ENCODE peak calls at places on chromosomes 12 and 14, in nine cellular contexts. U is CD4-positive, CD25-positive, alpha-beta regulatory T cell; Y is CD8-positive, alpha-beta memory T cell; J is neural progenitor cell; O is tibial nerve; D is pancreas; B is dorsolateral prefrontal cortex; I is H9; M is cardiac muscle cell. Q is an unnamed sample.

GRCh38 chr14:104403421-104404220 is 175.9 kb upstream of the C14orf180 start:
- DNase-seq in U (no peak), Y (no peak), J (no peak), O (no peak), D (peak), B (no peak), I (peak), M (no peak), Q (no peak)

GRCh38 chr12:89680409-89680808 is 28.2 kb downstream of the ATP2B1 start:
- DNase-seq in U (no peak), Y (no peak), J (no peak), O (no peak), D (no peak), B (no peak), I (no peak), M (no peak), Q (no peak)

GRCh38 chr14:77243853-77244252 is 27.2 kb downstream of the NGB start:
- DNase-seq in U (no peak), Y (no peak), J (no peak), O (no peak), D (no peak), B (no peak), I (no peak), M (no peak), Q (no peak)

GRCh38 chr14:24443053-24443683 is 592 bp upstream of the SDR39U1 start:
- DNase-seq in U (no peak), Y (no peak), J (no peak), O (no peak), D (no peak), B (no peak), I (no peak), M (no peak), Q (no peak)

GRCh38 chr14:73463411-73463810 is 5.1 kb upstream of the NUMB start:
- DNase-seq in U (no peak), Y (no peak), J (no peak), O (peak), D (no peak), B (no peak), I (no peak), M (peak), Q (peak)

GRCh38 chr12:101117842-101118241 is 92.2 kb downstream of the SLC5A8 start:
- DNase-seq in U (no peak), Y (no peak), J (no peak), O (no peak), D (no peak), B (no peak), I (no peak), M (peak), Q (no peak)

GRCh38 chr14:21083565-21084325 is 13.6 kb downstream of the ARHGEF40 start:
- DNase-seq in U (no peak), Y (no peak), J (no peak), O (no peak), D (no peak), B (no peak), I (no peak), M (no peak), Q (no peak)

GRCh38 chr14:61652526-61653262 is 42.6 kb upstream of the HIF1A start:
- DNase-seq in U (no peak), Y (no peak), J (no peak), O (no peak), D (no peak), B (no peak), I (no peak), M (no peak), Q (no peak)

GRCh38 chr12:21774358-21775129 is at the start of gene KCNJ8:
- DNase-seq in U (peak), Y (no peak), J (peak), O (peak), D (peak), B (no peak), I (peak), M (peak), Q (peak)

GRCh38 chr12:13124661-13125505 is 21.4 kb upstream of the GSG1 start:
- DNase-seq in U (no peak), Y (no peak), J (peak), O (no peak), D (no peak), B (no peak), I (no peak), M (peak), Q (no peak)

GRCh38 chr12:51320695-51321320 is 3.2 kb downstream of the BIN2 start:
- DNase-seq in U (no peak), Y (no peak), J (peak), O (no peak), D (no peak), B (no peak), I (peak), M (peak), Q (no peak)

GRCh38 chr14:52473557-52473956 is 78.7 kb downstream of the TXNDC16 start:
- DNase-seq in U (no peak), Y (no peak), J (peak), O (no peak), D (no peak), B (no peak), I (no peak), M (peak), Q (no peak)

GRCh38 chr14:98130691-98131090 is 1141.3 kb downstream of the BCL11B start:
- DNase-seq in U (no peak), Y (no peak), J (no peak), O (no peak), D (no peak), B (peak), I (no peak), M (no peak), Q (no peak)

GRCh38 chr12:105906545-105906944 is 232.2 kb downstream of the NUAK1 start:
- DNase-seq in U (no peak), Y (no peak), J (no peak), O (no peak), D (no peak), B (no peak), I (no peak), M (peak), Q (no peak)

GRCh38 chr12:82650627-82651337 is 35.9 kb upstream of the TMTC2 start:
- DNase-seq in U (no peak), Y (no peak), J (no peak), O (no peak), D (no peak), B (no peak), I (no peak), M (peak), Q (no peak)

GRCh38 chr12:19434538-19434937 is 4.8 kb upstream of the AEBP2 start:
- DNase-seq in U (no peak), Y (no peak), J (no peak), O (no peak), D (no peak), B (no peak), I (no peak), M (no peak), Q (no peak)

GRCh38 chr12:56469007-56469930 is 891 bp downstream of the SPRYD4 start:
- DNase-seq in U (no peak), Y (no peak), J (no peak), O (no peak), D (peak), B (no peak), I (no peak), M (no peak), Q (no peak)

GRCh38 chr12:121580959-121581680 is at the start of gene KDM2B:
- DNase-seq in U (peak), Y (no peak), J (peak), O (peak), D (no peak), B (peak), I (peak), M (peak), Q (peak)

GRCh38 chr12:6233121-6233971 is 33.1 kb downstream of the CD9 start:
- DNase-seq in U (no peak), Y (no peak), J (no peak), O (no peak), D (no peak), B (no peak), I (no peak), M (no peak), Q (peak)

GRCh38 chr14:101072531-101072930 is 169.0 kb upstream of the RTL1 start:
- DNase-seq in U (no peak), Y (no peak), J (no peak), O (no peak), D (peak), B (peak), I (peak), M (no peak), Q (peak)

GRCh38 chr12:110120878-110121277 is 3.3 kb upstream of the IFT81 start:
- DNase-seq in U (no peak), Y (no peak), J (no peak), O (no peak), D (no peak), B (no peak), I (no peak), M (no peak), Q (no peak)

GRCh38 chr14:33709286-33709685 is 241.6 kb downstream of the EGLN3 start:
- DNase-seq in U (no peak), Y (no peak), J (no peak), O (no peak), D (no peak), B (no peak), I (no peak), M (no peak), Q (no peak)

GRCh38 chr12:58533652-58534051 is 386.7 kb downstream of the LRIG3 start:
- DNase-seq in U (no peak), Y (no peak), J (no peak), O (no peak), D (no peak), B (no peak), I (no peak), M (no peak), Q (no peak)
- H3K27ac ChIP-seq in U (no peak), Y (no peak), J (no peak), O (no peak), D (no peak), B (no peak), I (no peak), M (no peak), Q (no peak)

GRCh38 chr12:130952106-130952505 is 1.6 kb upstream of the ADGRD1 start:
- DNase-seq in U (no peak), Y (no peak), J (no peak), O (no peak), D (no peak), B (no peak), I (no peak), M (no peak), Q (no peak)

GRCh38 chr12:130954544-130954831 is 781 bp downstream of the ADGRD1 start:
- DNase-seq in U (no peak), Y (no peak), J (no peak), O (no peak), D (no peak), B (no peak), I (no peak), M (no peak), Q (no peak)

GRCh38 chr12:130952545-130952954 is 1.2 kb upstream of the ADGRD1 start:
- DNase-seq in U (no peak), Y (no peak), J (no peak), O (no peak), D (no peak), B (no peak), I (no peak), M (no peak), Q (no peak)

GRCh38 chr12:130955238-130955816 is 1.6 kb downstream of the ADGRD1 start:
- DNase-seq in U (no peak), Y (no peak), J (no peak), O (no peak), D (no peak), B (no peak), I (no peak), M (no peak), Q (no peak)

DNA sequence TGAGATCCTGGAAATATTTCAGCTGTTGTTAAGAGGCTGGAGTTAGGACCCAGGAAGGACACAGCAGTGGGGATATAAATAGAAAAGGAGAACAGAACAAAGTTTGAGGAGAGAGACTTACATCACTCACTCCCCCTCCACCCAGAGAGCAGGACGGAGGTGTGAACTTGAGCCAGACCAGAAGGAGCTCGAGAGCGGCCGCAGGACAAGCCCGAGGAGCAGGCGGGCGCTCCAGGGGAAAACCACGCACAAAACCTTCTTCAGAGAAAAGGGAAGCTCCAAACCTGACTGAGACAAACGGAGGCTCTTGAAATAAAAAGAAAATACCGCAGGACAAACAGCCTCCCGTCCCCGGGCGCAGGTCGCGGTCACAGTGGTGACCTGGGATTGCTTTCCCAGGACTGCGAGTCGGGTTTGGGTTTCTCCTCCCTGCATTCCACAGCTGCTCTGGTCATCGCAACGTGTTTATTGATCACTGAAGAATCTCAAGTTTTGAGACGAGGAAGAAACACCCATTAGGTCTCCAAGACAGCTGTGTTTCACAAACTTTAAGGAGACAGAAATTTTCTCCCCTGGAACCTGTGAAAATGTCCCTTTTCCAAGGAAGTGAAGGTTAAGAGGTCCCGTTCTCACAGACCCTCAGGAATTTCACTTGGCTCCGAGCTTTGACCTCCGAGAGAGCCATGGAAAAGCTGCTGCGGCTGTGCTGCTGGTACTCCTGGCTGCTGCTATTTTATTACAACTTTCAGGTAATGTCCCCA is at the start of gene ADGRD1:
- DNase-seq in U (no peak), Y (no peak), J (no peak), O (peak), D (peak), B (no peak), I (no peak), M (peak), Q (peak)
- H3K27ac ChIP-seq in U (no peak), Y (no peak), J (no peak), O (peak), D (no peak), B (no peak), I (no peak), M (peak), Q (no peak)

GRCh38 chr12:26250801-26251200 is 55.4 kb downstream of the SSPN start:
- DNase-seq in U (no peak), Y (no peak), J (no peak), O (no peak), D (no peak), B (no peak), I (no peak), M (peak), Q (no peak)

GRCh38 chr12:26251600-26251999 is 56.2 kb downstream of the SSPN start:
- DNase-seq in U (no peak), Y (no peak), J (no peak), O (peak), D (no peak), B (no peak), I (no peak), M (peak), Q (peak)

GRCh38 chr12:26247873-26248272 is 52.5 kb downstream of the SSPN start:
- DNase-seq in U (no peak), Y (no peak), J (no peak), O (no peak), D (no peak), B (no peak), I (no peak), M (no peak), Q (no peak)

GRCh38 chr12:26255893-26256645 is 60.7 kb downstream of the SSPN start:
- DNase-seq in U (no peak), Y (no peak), J (no peak), O (no peak), D (no peak), B (no peak), I (no peak), M (no peak), Q (no peak)

GRCh38 chr12:26252946-26253345 is 57.6 kb downstream of the SSPN start:
- DNase-seq in U (no peak), Y (no peak), J (no peak), O (no peak), D (no peak), B (no peak), I (no peak), M (peak), Q (no peak)
- H3K27ac ChIP-seq in U (no peak), Y (no peak), J (no peak), O (no peak), D (no peak), B (no peak), I (no peak), M (no peak), Q (no peak)

DNA sequence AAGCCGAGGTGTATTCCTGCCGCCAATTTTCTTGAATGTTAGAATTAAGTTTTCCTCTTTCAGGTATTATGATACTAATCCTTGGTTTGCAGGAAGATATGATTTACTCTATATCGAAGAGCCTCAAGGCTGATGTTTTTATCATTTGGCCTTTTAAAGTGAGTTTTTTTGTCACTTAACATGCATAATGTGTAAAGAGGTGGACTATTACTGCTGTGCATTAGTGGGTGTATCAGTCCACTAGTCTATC is 11.1 kb upstream of the TMPO start:
- DNase-seq in U (no peak), Y (no peak), J (no peak), O (no peak), D (no peak), B (no peak), I (no peak), M (no peak), Q (no peak)
- H3K27ac ChIP-seq in U (peak), Y (peak), J (no peak), O (peak), D (peak), B (peak), I (peak), M (peak), Q (no peak)

GRCh38 chr12:131902332-131903241 is 8.2 kb downstream of the ULK1 start:
- DNase-seq in U (no peak), Y (no peak), J (no peak), O (no peak), D (peak), B (no peak), I (no peak), M (no peak), Q (peak)
- H3K27ac ChIP-seq in U (no peak), Y (no peak), J (no peak), O (no peak), D (no peak), B (no peak), I (no peak), M (no peak), Q (no peak)

DNA sequence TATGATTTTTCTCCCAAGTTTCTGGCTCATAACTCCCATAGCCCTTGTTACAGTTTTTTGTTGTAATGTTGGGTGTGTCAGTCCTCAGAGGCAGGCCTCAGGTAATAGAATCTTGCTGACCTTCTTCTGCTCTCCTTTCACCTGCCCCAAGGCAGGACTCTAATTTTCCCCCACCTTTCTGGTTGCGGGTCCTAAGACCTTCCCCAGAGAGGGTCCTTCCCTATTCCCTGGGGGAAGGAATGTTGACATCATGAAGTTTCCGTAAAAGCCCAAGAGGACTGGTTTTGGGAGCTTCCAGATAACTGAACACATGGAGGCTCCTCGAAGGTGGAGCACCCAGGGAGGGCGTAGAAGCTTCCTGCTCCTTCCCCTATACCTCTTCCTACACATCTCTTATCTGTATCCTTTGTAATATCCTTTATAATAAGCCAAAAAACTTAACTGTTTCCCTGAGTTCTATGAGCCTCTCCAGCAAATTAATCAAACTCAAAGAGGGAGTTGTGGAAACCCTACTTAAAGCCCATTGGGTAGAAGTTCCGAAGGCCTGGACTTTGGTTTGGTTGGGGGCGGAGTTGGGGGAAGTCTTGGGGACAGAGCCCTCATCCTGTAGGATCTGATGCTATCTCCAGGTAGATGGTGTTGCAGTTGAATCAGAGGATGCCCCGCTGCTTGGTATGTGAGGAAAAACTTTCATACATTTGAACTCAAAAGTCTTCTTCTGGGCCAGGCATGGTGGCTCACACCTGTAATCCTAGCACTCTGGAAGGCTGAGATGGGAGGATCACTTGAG is 9.0 kb upstream of the TMED10 start:
- DNase-seq in U (no peak), Y (no peak), J (no peak), O (no peak), D (no peak), B (no peak), I (no peak), M (no peak), Q (no peak)
- H3K27ac ChIP-seq in U (no peak), Y (no peak), J (no peak), O (no peak), D (no peak), B (no peak), I (no peak), M (no peak), Q (peak)

GRCh38 chr12:117019866-117020265 is 79.3 kb downstream of the TESC start:
- DNase-seq in U (no peak), Y (no peak), J (no peak), O (no peak), D (no peak), B (no peak), I (no peak), M (no peak), Q (no peak)
- H3K27ac ChIP-seq in U (no peak), Y (no peak), J (no peak), O (no peak), D (no peak), B (no peak), I (no peak), M (no peak), Q (no peak)

Q was measured in aorta.